ENCODE peak calls at places on chromosome 1, in six cellular contexts. N is body of pancreas, U is IMR-90, P is PC-9, F is ovary, J is uterus. G is an unnamed sample.

GRCh38 chr1:237705462-237705861 is 185.3 kb downstream of the ZP4 start:
- DNase-seq in N (no peak), F (no peak), U (no peak), P (no peak), J (no peak), G (no peak)

GRCh38 chr1:5390497-5390896 is 601.7 kb downstream of the NPHP4 start:
- DNase-seq in N (no peak), J (no peak), F (no peak), U (no peak), P (no peak), G (no peak)

GRCh38 chr1:59367269-59368006 is 70.5 kb downstream of the FGGY start:
- DNase-seq in U (peak; percentile 94), P (peak; percentile 63), N (peak; percentile 33), F (peak; percentile 74), J (peak; percentile 82), G (peak; percentile 73)

GRCh38 chr1:192153276-192153675 is 5.0 kb upstream of the RGS18 start:
- DNase-seq in U (peak; percentile 83), J (no peak), P (no peak), F (no peak), N (no peak), G (peak; percentile 7)

GRCh38 chr1:26477446-26478152 is 5.4 kb downstream of the HMGN2 start:
- DNase-seq in N (no peak), U (peak; percentile 19), J (no peak), P (no peak), F (no peak), G (no peak)

GRCh38 chr1:221239911-221240310 is 360.7 kb downstream of the HLX start:
- DNase-seq in N (no peak), P (no peak), U (no peak), F (no peak), J (no peak), G (no peak)

GRCh38 chr1:37038703-37039093 is 4.4 kb upstream of the GRIK3 start:
- DNase-seq in N (peak; percentile 18), U (no peak), J (no peak), P (no peak), F (no peak), G (no peak)

GRCh38 chr1:232805269-232806070 is at the start of gene MAP10:
- DNase-seq in P (no peak), U (peak; percentile 71), F (peak; percentile 81), J (peak; percentile 61), N (peak; percentile 72), G (peak; percentile 75)

GRCh38 chr1:205983925-205984725 is 19.1 kb downstream of the RAB7B start:
- DNase-seq in P (peak; percentile 91), F (peak; percentile 59), N (peak; percentile 72), U (peak; percentile 55), J (no peak), G (no peak)

GRCh38 chr1:208047476-208047934 is 136.6 kb upstream of the CD34 start:
- DNase-seq in F (peak; percentile 93), P (no peak), J (peak; percentile 91), N (peak; percentile 69), U (peak; percentile 43), G (peak; percentile 10)

GRCh38 chr1:168134132-168135041 is 2.3 kb downstream of the GPR161 start:
- DNase-seq in J (no peak), F (no peak), N (no peak), P (no peak), U (no peak), G (no peak)

GRCh38 chr1:54118704-54119103 is 34.1 kb downstream of the CDCP2 start:
- DNase-seq in U (peak; percentile 90), F (no peak), J (no peak), N (no peak), P (no peak), G (peak; percentile 89)

GRCh38 chr1:46333300-46334029 is 7.1 kb upstream of the NSUN4 start:
- DNase-seq in F (no peak), N (no peak), J (no peak), U (peak; percentile 31), P (peak; percentile 76), G (peak; percentile 29)

GRCh38 chr1:35809156-35810095 is 1.6 kb downstream of the AGO4 start:
- DNase-seq in F (no peak), J (no peak), P (no peak), N (no peak), U (no peak), G (no peak)

GRCh38 chr1:53999920-54000319 is 18.1 kb downstream of the LDLRAD1 start:
- DNase-seq in F (no peak), U (no peak), P (no peak), N (no peak), J (no peak), G (no peak)

GRCh38 chr1:101520302-101520701 is 283.5 kb downstream of the S1PR1 start:
- DNase-seq in F (no peak), J (no peak), U (peak; percentile 26), N (peak; percentile 13), P (peak; percentile 43), G (peak; percentile 26)

GRCh38 chr1:88111806-88112205 is 572.3 kb upstream of the PKN2 start:
- DNase-seq in N (no peak), F (no peak), J (no peak), P (no peak), U (no peak), G (no peak)

GRCh38 chr1:238764779-238765178 is 621.6 kb upstream of the CHRM3 start:
- DNase-seq in P (no peak), N (no peak), U (no peak), F (no peak), J (no peak), G (no peak)

GRCh38 chr1:21365036-21365435 is 74.8 kb upstream of the ECE1 start:
- DNase-seq in J (no peak), P (no peak), U (no peak), F (no peak), N (no peak), G (no peak)
- H3K27ac ChIP-seq in J (no peak overlapping the region), P (no peak overlapping the region), U (no peak overlapping the region), F (no peak overlapping the region), N (no peak overlapping the region), G (no peak overlapping the region)

GRCh38 chr1:76137746-76138145 is 63.2 kb downstream of the ST6GALNAC3 start:
- DNase-seq in P (no peak), U (no peak), N (no peak), J (no peak), F (no peak), G (no peak)

GRCh38 chr1:76141898-76142297 is 67.4 kb downstream of the ST6GALNAC3 start:
- DNase-seq in N (no peak), P (no peak), U (no peak), J (no peak), F (no peak), G (no peak)

GRCh38 chr1:76142771-76143540 is 68.4 kb downstream of the ST6GALNAC3 start:
- DNase-seq in N (no peak), J (no peak), P (no peak), U (no peak), F (no peak), G (no peak)

GRCh38 chr1:76138217-76138616 is 63.7 kb downstream of the ST6GALNAC3 start:
- DNase-seq in F (no peak), J (peak; percentile 34), P (no peak), U (no peak), N (no peak), G (no peak)

GRCh38 chr1:76140227-76140626 is 65.7 kb downstream of the ST6GALNAC3 start:
- DNase-seq in P (no peak), J (no peak), N (no peak), U (no peak), F (no peak), G (no peak)
- TF ChIP-seq CTCF in P (no peak), J (no peak), N (no peak), U (no peak), F (no peak), G (peak; percentile 24)

DNA sequence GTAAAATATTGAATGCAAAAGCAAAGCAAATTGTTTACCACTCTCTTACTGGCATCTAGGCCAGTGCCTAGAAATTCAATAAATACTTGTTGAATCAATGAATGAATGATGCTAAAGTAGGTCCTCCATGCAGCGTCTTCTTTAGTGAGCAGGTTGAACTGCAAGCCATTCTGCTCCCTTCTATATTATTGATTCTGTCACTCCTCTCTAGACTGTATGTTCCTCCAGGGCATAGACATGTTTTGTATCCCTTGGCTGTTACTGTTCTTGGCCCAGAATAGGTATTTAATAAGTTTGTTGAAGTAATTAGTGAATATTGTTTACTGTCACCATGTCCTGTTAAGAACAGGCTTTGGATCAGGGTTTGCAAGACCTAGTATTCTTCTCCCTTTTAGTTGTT is 43.7 kb downstream of the OSBPL9 start:
- DNase-seq in F (no peak), P (no peak), J (no peak), N (no peak), U (no peak), G (no peak)
- H3K27ac ChIP-seq in F (no peak overlapping the region), P (peak overlapping the region; percentile 57), J (peak overlapping the region; percentile 73), N (no peak overlapping the region), U (no peak overlapping the region), G (peak overlapping the region; percentile 89)

GRCh38 chr1:12424793-12425192 is 193.2 kb downstream of the DHRS3 start:
- DNase-seq in P (no peak), F (no peak), J (no peak), U (peak; percentile 34), N (no peak), G (no peak)

GRCh38 chr1:12426030-12426429 is 192.0 kb downstream of the DHRS3 start:
- DNase-seq in J (no peak), N (no peak), U (peak; percentile 34), F (no peak), P (no peak), G (no peak)

GRCh38 chr1:12417389-12417788 is 187.6 kb downstream of the VPS13D start:
- DNase-seq in N (no peak), P (no peak), J (no peak), F (no peak), U (no peak), G (no peak)

GRCh38 chr1:12424150-12424549 is 193.9 kb downstream of the DHRS3 start:
- DNase-seq in U (peak; percentile 80), F (no peak), N (no peak), J (no peak), P (no peak), G (no peak)

GRCh38 chr1:12422488-12422887 is 192.7 kb downstream of the VPS13D start:
- DNase-seq in P (no peak), J (no peak), F (no peak), U (no peak), N (no peak), G (no peak)
- TF ChIP-seq CTCF in P (no peak), J (no peak), F (no peak), U (no peak), N (no peak), G (no peak)

GRCh38 chr1:234478152-234478480 is 863 bp downstream of the TARBP1 start:
- DNase-seq in U (peak; percentile 28), F (no peak), J (no peak), N (peak; percentile 74), P (peak; percentile 46), G (no peak)
- H3K27ac ChIP-seq in U (peak overlapping the region; percentile 41), F (peak overlapping the region; percentile 77), J (peak overlapping the region; percentile 82), N (peak overlapping the region; percentile 96), P (peak overlapping the region; percentile 25), G (peak overlapping the region; percentile 24)

GRCh38 chr1:188782220-188782841 is 1695.3 kb downstream of the BRINP3 start:
- DNase-seq in J (no peak), P (peak; percentile 46), N (peak; percentile 19), F (no peak), U (peak; percentile 51), G (peak; percentile 1)
- TF ChIP-seq CTCF in J (no peak), P (peak; percentile 73), N (peak; percentile 19), F (no peak), U (peak; percentile 52), G (peak; percentile 80)

DNA sequence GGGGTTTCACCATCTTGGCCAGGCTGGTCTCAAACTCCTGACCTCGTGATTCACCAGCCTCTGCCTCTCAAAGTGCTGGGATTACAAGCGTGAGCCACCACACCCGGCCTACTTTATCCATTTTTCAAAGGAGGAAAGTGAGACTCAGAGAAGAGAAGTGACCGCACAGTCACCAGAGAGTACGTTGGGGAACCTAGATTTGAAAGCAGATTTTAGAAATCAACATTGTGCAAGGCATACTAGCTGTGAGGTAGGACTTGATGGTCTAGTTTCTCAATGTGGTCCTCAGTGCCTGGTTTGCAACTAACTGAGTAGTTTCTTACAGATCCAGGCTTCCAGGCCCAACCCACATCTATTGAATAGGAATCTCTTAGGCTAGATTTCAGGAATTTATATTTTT is 1.7 kb upstream of the PRCC start:
- DNase-seq in N (no peak), F (no peak), U (no peak), J (no peak), P (no peak), G (no peak)
- H3K27ac ChIP-seq in N (no peak overlapping the region), F (no peak overlapping the region), U (no peak overlapping the region), J (no peak overlapping the region), P (no peak overlapping the region), G (no peak overlapping the region)

G was measured in brain microvascular endothelial cell.